ENCODE peak calls at places on chromosomes 4 and X, in seven cellular contexts. Z is HCT116, W is K562, F is GM12878, K is H1, L is NT2/D1, U is SK-N-SH. D is an unnamed sample.

GRCh38 chr4:55055529-55055928 is 69.9 kb downstream of the KDR start:
- DNase-seq in Z (no peak), W (no peak), F (no peak), K (no peak), L (no peak), U (no peak), D (no peak)

GRCh38 chrX:68896581-68896980 is 67.8 kb downstream of the EFNB1 start:
- DNase-seq in Z (no peak), W (no peak), F (no peak), K (no peak), L (no peak), U (no peak), D (no peak)

GRCh38 chr4:108536577-108536976 is 83.8 kb upstream of the RPL34 start:
- DNase-seq in Z (no peak), W (no peak), F (no peak), K (no peak), L (no peak), U (no peak), D (no peak)

GRCh38 chrX:68903111-68903510 is 74.3 kb downstream of the EFNB1 start:
- DNase-seq in Z (no peak), W (no peak), F (no peak), K (no peak), L (no peak), U (no peak), D (peak; percentile 26)

GRCh38 chr4:8853249-8853648 is 18.4 kb downstream of the HMX1 start:
- DNase-seq in Z (peak; percentile 38), W (peak; percentile 22), F (no peak), K (no peak), L (no peak), U (no peak), D (no peak)

GRCh38 chr4:3525532-3526430 is 6.4 kb downstream of the LRPAP1 start:
- DNase-seq in Z (no peak), W (no peak), F (no peak), K (no peak), L (no peak), U (no peak), D (no peak)

GRCh38 chr4:155787113-155787710 is 28.4 kb downstream of the GUCY1B1 start:
- DNase-seq in Z (peak; percentile 44), W (no peak), F (peak; percentile 19), K (no peak), L (peak; percentile 9), U (peak; percentile 65), D (peak; percentile 28)

GRCh38 chr4:110475881-110476818 is at the start of gene ENPEP:
- DNase-seq in Z (no peak), W (no peak), F (no peak), K (no peak), L (no peak), U (peak; percentile 21), D (no peak)

GRCh38 chr4:101400096-101400495 is 52.8 kb upstream of the PPP3CA start:
- DNase-seq in Z (no peak), W (no peak), F (no peak), K (no peak), L (no peak), U (no peak), D (no peak)

GRCh38 chr4:172481802-172482508 is 668.8 kb downstream of the GALNTL6 start:
- DNase-seq in Z (no peak), W (no peak), F (no peak), K (no peak), L (no peak), U (no peak), D (no peak)

GRCh38 chr4:172485007-172485406 is 671.8 kb downstream of the GALNTL6 start:
- DNase-seq in Z (no peak), W (no peak), F (no peak), K (no peak), L (no peak), U (no peak), D (no peak)

DNA sequence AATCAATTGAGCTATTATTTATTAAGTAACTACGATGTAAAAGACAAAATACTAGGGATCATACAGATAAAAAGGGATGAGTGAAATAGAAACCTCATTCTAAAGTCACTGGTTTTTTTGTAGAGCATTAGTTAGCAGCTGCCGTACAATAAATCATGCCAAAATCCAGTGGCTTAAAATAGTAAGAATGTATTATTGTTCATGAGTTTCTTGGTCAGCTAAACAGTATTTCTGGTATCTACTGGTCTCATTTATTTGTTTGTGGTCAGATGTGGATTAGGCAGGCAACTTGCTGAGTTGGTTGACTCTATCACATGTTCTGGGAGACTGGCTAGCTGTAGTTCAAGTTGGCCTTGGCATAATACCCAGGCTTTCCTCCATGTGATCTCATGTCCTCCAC is 667.3 kb downstream of the GALNTL6 start:
- DNase-seq in Z (no peak), W (no peak), F (no peak), K (no peak), L (no peak), U (no peak), D (no peak)
- TF ChIP-seq YY1 in Z (no peak), W (no peak), F (no peak), K (no peak), L (no peak), U (no peak), D (no peak)

GRCh38 chr4:7697326-7697725 is 242.3 kb downstream of the AFAP1 start:
- DNase-seq in Z (no peak), W (no peak), F (no peak), K (no peak), L (no peak), U (no peak), D (no peak)
- TF ChIP-seq YY1 in Z (no peak), W (no peak), F (no peak), K (no peak), L (no peak), U (no peak), D (no peak)

DNA sequence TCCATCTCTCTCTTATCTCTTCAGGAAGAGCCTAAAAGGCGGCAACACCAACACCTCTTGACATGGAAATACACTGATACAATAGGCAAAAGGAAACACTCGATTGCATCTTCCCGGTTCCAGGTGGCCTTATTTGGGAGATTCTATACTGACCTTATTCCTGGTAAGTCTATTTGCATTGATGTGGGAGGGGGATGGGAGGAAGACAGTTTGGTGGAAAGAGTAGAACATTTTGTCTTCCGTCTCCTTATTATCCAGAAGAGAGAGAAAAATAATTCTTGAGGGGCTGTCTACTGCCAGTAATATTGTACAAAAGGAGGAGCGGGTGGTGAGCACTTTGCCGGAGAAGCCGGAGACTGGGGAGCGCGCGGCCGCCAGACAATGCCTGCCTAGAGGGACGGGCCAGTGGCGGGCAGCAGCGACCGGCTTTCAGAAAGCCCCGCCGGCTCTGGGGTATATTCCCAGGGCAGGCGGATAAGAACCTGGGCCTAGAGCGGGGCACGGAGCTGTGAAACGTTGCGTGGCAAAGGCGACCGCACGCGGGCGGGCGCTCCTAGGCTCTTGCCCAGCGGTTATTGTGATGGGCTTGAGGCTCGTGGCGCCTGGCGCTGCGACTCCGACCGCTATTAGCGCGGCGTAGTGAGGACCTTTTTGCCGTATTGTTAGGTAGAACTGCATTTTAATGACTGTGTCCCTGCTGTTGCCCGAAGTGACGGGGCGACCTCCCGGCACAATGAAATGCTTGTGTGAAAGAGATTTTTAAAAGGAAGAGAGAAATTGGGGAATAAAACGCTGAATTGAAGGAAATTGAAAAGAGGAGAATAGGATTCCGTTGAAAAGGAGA is 520 bp downstream of the PRDM8 start:
- DNase-seq in Z (no peak), W (no peak), F (no peak), K (no peak), L (no peak), U (peak; percentile 83), D (no peak)
- TF ChIP-seq YY1 in Z (no peak), W (no peak), F (no peak), K (no peak), L (no peak), U (no peak), D (no peak)

DNA sequence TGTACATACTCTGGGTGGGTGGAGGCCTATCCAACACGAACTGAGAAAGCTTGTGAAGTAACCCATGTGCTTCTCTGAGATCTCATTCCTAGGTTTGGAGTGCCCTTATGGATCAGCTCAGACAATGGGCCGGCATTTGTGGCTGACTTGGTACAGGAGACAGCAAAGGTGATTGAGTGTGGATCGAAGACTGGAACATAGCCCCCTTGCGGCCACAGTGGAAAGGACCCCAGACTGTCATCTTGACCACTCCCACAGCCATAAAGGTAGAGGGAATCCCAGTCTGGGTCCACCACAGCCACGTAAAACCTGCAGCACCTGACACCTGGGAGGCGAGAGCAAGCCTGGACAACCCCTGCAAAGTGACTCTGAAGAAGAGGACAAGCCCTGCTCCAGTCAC is 598.0 kb upstream of the AADAT start:
- DNase-seq in Z (no peak), W (no peak), F (no peak), K (no peak), L (no peak), U (no peak), D (no peak)
- TF ChIP-seq YY1 in Z (no peak), W (no peak), F (no peak), K (no peak), L (no peak), U (no peak), D (no peak)

GRCh38 chr4:148831945-148832344 is 389.7 kb upstream of the NR3C2 start:
- DNase-seq in Z (peak; percentile 4), W (no peak), F (no peak), K (no peak), L (no peak), U (no peak), D (no peak)

DNA sequence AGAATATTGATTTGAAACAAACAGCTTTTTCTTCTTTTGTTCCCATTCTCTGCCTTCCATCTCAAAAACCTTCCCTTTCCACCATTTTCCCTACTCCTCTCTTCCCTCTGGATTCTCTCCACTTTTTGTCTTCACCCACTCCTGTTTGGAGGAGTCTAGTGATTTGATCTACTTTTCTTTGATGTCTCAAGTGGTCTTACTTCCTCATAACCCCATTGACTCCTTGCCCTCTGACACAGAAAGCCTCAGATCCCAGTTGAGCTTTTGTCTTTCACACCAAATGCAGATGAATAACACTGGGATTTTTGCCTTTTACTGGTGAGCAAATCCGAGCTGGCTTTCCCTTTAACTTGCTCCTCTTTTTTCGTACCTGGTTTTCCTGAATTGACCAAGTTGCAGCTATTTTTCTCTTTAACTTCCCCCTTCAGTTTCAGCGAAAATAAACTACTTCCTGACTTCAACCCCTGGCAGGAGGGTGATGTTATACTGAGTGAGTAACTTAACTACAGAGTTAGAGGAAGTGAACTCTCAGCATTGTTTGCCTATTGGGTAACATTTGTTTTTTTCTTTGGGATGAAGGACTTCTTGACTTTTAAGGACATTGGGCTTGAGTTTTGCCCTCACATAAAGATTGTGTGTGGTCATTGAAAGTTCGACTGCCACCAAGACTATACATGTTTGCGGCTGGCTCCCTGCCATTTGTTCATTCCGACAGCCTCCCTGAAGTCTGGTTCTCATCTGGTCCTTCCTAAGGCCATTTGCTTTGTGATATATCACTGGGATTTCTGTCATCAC is 392.8 kb upstream of the NR3C2 start:
- DNase-seq in Z (no peak), W (no peak), F (no peak), K (no peak), L (no peak), U (no peak), D (no peak)
- TF ChIP-seq YY1 in Z (no peak), W (no peak), F (no peak), K (no peak), L (no peak), U (no peak), D (no peak)

D was measured in HepG2.